ENCODE peak calls at places on chromosomes 11 and 22, in seven cellular contexts. C is hepatocyte, U is HCT116, X is MM.1S, G is PC-3, I is neural progenitor cell, P is GM23338. K is an unnamed sample.

GRCh38 chr22:39291501-39291900 is 27.9 kb downstream of the RPL3 start:
- DNase-seq in U (no peak), G (no peak), I (no peak), P (no peak), X (no peak), C (no peak), K (no peak)

GRCh38 chr11:68044898-68045351 is 6.1 kb downstream of the TCIRG1 start:
- DNase-seq in C (no peak), X (no peak), P (no peak), G (no peak), I (no peak), U (no peak), K (no peak)

GRCh38 chr22:47221840-47222615 is 459.6 kb downstream of the TBC1D22A start:
- DNase-seq in X (no peak), I (no peak), U (no peak), C (no peak), G (no peak), P (no peak), K (no peak)

GRCh38 chr22:46091277-46091977 is 58.9 kb upstream of the PPARA start:
- DNase-seq in G (no peak), X (no peak), P (no peak), C (no peak), U (no peak), I (no peak), K (no peak)

GRCh38 chr11:125451400-125452124 is 44.5 kb downstream of the FEZ1 start:
- DNase-seq in G (no peak), I (peak), X (peak), P (peak), U (no peak), C (peak), K (peak)

GRCh38 chr11:130913268-130913667 is 3.0 kb downstream of the SNX19 start:
- DNase-seq in C (no peak), U (no peak), X (no peak), G (no peak), P (no peak), I (no peak), K (peak)

GRCh38 chr11:76237914-76238313 is 31.6 kb upstream of the WNT11 start:
- DNase-seq in G (peak), X (no peak), I (peak), C (peak), U (peak), P (peak), K (peak)

GRCh38 chr11:100632970-100633452 is 54.1 kb upstream of the ARHGAP42 start:
- DNase-seq in I (no peak), P (no peak), U (no peak), X (no peak), C (peak), G (peak), K (peak)

GRCh38 chr11:116851631-116852030 is 14.2 kb upstream of the APOA1 start:
- DNase-seq in I (no peak), P (no peak), C (no peak), X (no peak), G (no peak), U (no peak), K (no peak)

GRCh38 chr11:68013611-68014156 is 3.6 kb downstream of the ALDH3B1 start:
- DNase-seq in X (no peak), P (no peak), U (no peak), G (no peak), I (no peak), C (no peak), K (no peak)

GRCh38 chr11:23856654-23857053 is 640.2 kb upstream of the LUZP2 start:
- DNase-seq in X (no peak), C (no peak), I (no peak), G (peak), U (no peak), P (no peak), K (peak)

GRCh38 chr11:1982908-1983600 is 14.6 kb downstream of the H19 start:
- DNase-seq in I (no peak), C (no peak), P (no peak), G (no peak), U (no peak), X (no peak), K (no peak)

GRCh38 chr11:76391811-76392475 is 10.8 kb downstream of the GVQW3 start:
- DNase-seq in G (no peak), I (no peak), U (no peak), C (no peak), P (no peak), X (no peak), K (no peak)

GRCh38 chr11:96012086-96012824 is 88.3 kb upstream of the MTMR2 start:
- DNase-seq in U (peak), C (peak), I (peak), P (peak), X (peak), G (peak), K (peak)

GRCh38 chr11:10197091-10197490 is 96.9 kb downstream of the SBF2 start:
- DNase-seq in P (no peak), G (peak), X (no peak), C (no peak), I (no peak), U (no peak), K (peak)

GRCh38 chr11:94974178-94974577 is 669 bp downstream of the KDM4D start:
- DNase-seq in P (no peak), G (no peak), U (no peak), I (no peak), C (no peak), X (no peak), K (peak)

GRCh38 chr11:1060885-1061616 is 13.6 kb upstream of the MUC2 start:
- DNase-seq in C (peak), X (no peak), I (no peak), U (peak), G (peak), P (no peak), K (peak)

GRCh38 chr11:14672635-14673034 is 29.0 kb downstream of the PDE3B start:
- DNase-seq in U (no peak), G (no peak), X (no peak), I (no peak), C (no peak), P (no peak), K (peak)

GRCh38 chr22:23068832-23069385 is 1.4 kb upstream of the GNAZ start:
- DNase-seq in C (no peak), X (no peak), P (no peak), G (no peak), I (no peak), U (no peak), K (no peak)

GRCh38 chr22:23067691-23068090 is 2.6 kb upstream of the GNAZ start:
- DNase-seq in P (no peak), G (peak), I (no peak), U (no peak), C (no peak), X (no peak), K (peak)

GRCh38 chr22:23067023-23067650 is 3.2 kb upstream of the GNAZ start:
- DNase-seq in C (no peak), X (no peak), P (no peak), G (no peak), U (no peak), I (no peak), K (no peak)

GRCh38 chr22:23069502-23070357 is 589 bp upstream of the GNAZ start:
- DNase-seq in X (peak), P (peak), C (peak), U (peak), I (peak), G (peak), K (peak)

DNA sequence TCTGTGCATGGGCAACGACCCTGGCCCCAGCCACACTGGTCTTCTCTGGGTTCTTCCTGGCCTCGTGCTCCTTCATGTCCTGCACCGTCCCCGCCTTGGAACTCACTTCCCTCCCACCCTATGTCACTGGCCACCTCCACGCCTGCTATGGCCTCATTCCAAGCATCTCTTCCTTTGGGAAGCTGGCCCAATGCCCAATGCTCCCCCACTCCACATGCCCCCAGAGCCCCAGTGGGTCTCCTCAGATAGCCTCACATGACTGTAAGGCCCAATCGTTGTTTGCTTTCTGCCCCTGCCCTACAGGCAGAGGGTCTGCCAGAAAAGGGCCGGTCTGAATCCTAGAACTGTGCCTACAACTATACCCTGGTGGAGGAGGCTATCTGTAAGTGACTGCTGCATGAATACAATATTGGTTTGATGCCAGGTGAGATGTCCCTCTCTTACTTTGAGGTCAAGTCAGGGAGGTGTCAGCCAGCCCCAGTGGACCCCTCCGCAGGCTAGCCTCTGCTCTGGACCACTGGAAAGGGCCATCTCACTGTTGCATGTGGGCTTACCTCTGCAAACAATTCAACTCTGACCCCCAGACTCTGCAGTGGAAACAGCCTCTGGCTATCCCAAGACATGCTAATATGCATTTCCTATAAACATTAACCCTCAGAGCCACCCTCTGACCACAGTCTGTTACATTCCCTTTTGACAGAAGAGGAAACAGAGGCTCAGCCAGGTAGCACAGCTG is 2.1 kb upstream of the GNAZ start:
- DNase-seq in G (no peak), U (no peak), X (no peak), C (no peak), P (no peak), I (no peak), K (no peak)
- TF ChIP-seq EZH2phosphoT487 in G (no peak), U (no peak), X (no peak), C (no peak), P (no peak), I (no peak), K (no peak)

GRCh38 chr22:49406879-49407587 is 420.6 kb downstream of the BRD1 start:
- DNase-seq in I (no peak), P (no peak), X (no peak), U (no peak), C (no peak), G (no peak), K (no peak)

GRCh38 chr22:49405590-49405989 is 422.1 kb downstream of the BRD1 start:
- DNase-seq in G (no peak), C (no peak), P (no peak), U (no peak), X (no peak), I (no peak), K (no peak)

GRCh38 chr22:49406047-49406650 is 421.5 kb downstream of the BRD1 start:
- DNase-seq in X (no peak), I (no peak), G (no peak), U (no peak), C (no peak), P (no peak), K (no peak)

GRCh38 chr22:49411236-49411635 is 416.4 kb downstream of the BRD1 start:
- DNase-seq in C (no peak), X (no peak), U (no peak), P (no peak), I (no peak), G (no peak), K (no peak)

GRCh38 chr22:49408102-49408836 is 419.4 kb downstream of the BRD1 start:
- DNase-seq in U (no peak), I (no peak), X (no peak), P (no peak), C (no peak), G (no peak), K (no peak)
- TF ChIP-seq EZH2 in U (no peak), I (no peak), X (no peak), P (no peak), C (no peak), G (no peak), K (no peak)

GRCh38 chr11:19992162-19992561 is 168.1 kb downstream of the DBX1 start:
- DNase-seq in P (no peak), U (no peak), I (no peak), X (peak), G (no peak), C (no peak), K (no peak)

GRCh38 chr11:19996591-19996990 is 163.7 kb downstream of the DBX1 start:
- DNase-seq in G (no peak), P (no peak), C (no peak), U (no peak), I (no peak), X (no peak), K (no peak)

GRCh38 chr11:19995131-19995530 is 165.1 kb downstream of the DBX1 start:
- DNase-seq in C (peak), P (no peak), X (no peak), U (peak), G (peak), I (no peak), K (peak)

GRCh38 chr11:19992998-19993397 is 167.3 kb downstream of the DBX1 start:
- DNase-seq in U (no peak), P (no peak), I (no peak), C (no peak), X (no peak), G (no peak), K (no peak)

GRCh38 chr11:19994712-19995111 is 165.6 kb downstream of the DBX1 start:
- DNase-seq in P (no peak), C (no peak), I (no peak), X (no peak), U (no peak), G (no peak), K (no peak)
- H3K27ac ChIP-seq in P (no peak), C (peak), I (no peak), X (no peak), U (no peak), G (peak), K (peak)

DNA sequence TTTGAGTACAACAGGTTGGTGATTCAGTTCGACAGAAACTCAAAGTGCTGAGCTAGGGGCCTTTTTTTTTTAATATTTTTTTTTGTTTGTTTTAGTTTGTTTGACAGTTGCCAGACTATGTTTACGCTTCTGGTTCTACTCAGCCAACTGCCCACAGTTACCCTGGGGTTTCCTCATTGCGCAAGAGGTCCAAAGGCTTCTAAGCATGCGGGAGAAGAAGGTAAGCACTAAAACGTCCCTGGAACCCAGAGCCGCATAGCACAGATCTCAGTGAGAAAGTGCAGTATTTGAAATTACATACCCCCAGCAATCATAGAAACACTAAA is 649 bp downstream of the PRRG4 start:
- DNase-seq in I (no peak), P (peak), G (peak), C (peak), X (peak), U (no peak), K (no peak)
- TF ChIP-seq EZH2phosphoT487 in I (no peak), P (no peak), G (no peak), C (no peak), X (no peak), U (no peak), K (no peak)

DNA sequence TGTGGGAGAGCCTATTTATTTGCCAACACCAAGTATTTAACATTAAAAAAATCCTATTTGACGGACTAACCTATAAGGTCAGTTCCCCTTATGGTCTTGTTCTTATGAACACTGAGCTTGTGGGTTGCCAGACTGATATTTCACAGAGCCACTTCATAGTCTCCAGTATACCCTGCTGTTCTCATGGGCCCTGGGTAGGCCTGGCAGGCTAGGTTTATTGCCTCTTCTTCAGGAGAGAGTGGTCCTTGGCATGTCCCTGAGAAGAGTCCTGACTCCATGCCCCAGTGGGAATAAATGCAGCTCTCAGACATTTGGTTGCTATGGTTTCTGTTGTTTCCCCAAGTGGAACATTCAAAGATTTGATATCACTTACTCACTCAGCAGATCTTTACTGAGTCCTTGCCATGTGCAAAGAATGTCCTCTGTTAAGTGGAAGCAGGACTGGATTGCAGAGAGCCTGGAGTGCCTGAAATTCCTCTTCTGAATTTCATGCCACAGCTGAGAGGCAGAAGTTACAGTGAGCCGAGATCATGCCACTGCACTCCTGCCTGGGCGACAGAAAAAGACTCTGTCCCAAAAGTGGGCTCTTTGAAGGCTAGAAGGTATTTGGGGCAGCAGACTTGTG is 15.7 kb downstream of the SLC5A1 start:
- DNase-seq in G (no peak), C (no peak), X (no peak), I (no peak), U (no peak), P (peak), K (peak)
- TF ChIP-seq EZH2 in G (no peak), C (no peak), X (no peak), I (no peak), U (no peak), P (no peak), K (no peak)

K was measured in GM23248.